ENCODE peak calls at places on chromosome 12, in nine cellular contexts. M, D, J, F, W, E, I, O and N are unnamed samples.

GRCh38 chr12:70920251-70920851 is at the start of gene PTPRR:
- DNase-seq in I (no peak), J (peak), W (no peak), F (no peak), O (no peak), E (no peak), D (no peak), M (no peak), N (no peak)

GRCh38 chr12:93174048-93174447 is 203.7 kb upstream of the NUDT4 start:
- DNase-seq in W (peak), F (no peak), I (no peak), D (no peak), J (no peak), M (no peak), O (no peak), E (no peak), N (no peak)

GRCh38 chr12:82972624-82973023 is 285.9 kb downstream of the TMTC2 start:
- DNase-seq in J (no peak), O (no peak), E (no peak), I (no peak), D (no peak), M (no peak), F (no peak), W (no peak), N (no peak)

GRCh38 chr12:123398177-123398916 is 14.4 kb downstream of the KMT5A start:
- DNase-seq in E (peak), D (no peak), I (no peak), J (no peak), M (no peak), F (no peak), W (no peak), O (no peak), N (no peak)

GRCh38 chr12:28604240-28604639 is 414.0 kb downstream of the CCDC91 start:
- DNase-seq in E (no peak), O (no peak), D (no peak), M (no peak), J (no peak), F (no peak), I (no peak), W (no peak), N (no peak)

GRCh38 chr12:68119724-68120211 is 39.8 kb downstream of the IFNG start:
- DNase-seq in O (no peak), E (no peak), J (no peak), W (no peak), I (no peak), M (peak), D (peak), F (no peak), N (peak)

GRCh38 chr12:66197413-66198055 is 8.5 kb downstream of the IRAK3 start:
- DNase-seq in D (no peak), J (no peak), F (no peak), E (no peak), W (no peak), M (no peak), I (no peak), O (no peak), N (no peak)

GRCh38 chr12:131415781-131416180 is 295.1 kb upstream of the SFSWAP start:
- DNase-seq in J (no peak), F (no peak), W (no peak), M (no peak), D (no peak), E (no peak), O (no peak), I (no peak), N (no peak)

GRCh38 chr12:117538926-117539325 is 177.5 kb upstream of the NOS1 start:
- DNase-seq in J (no peak), E (no peak), I (no peak), D (no peak), M (no peak), O (no peak), F (no peak), W (no peak), N (no peak)

GRCh38 chr12:46921754-46922113 is 95.9 kb upstream of the SLC38A4 start:
- DNase-seq in F (no peak), E (peak), M (no peak), W (peak), O (no peak), I (no peak), D (no peak), J (no peak), N (no peak)

GRCh38 chr12:124466200-124467128 is 100.9 kb downstream of the NCOR2 start:
- DNase-seq in J (no peak), D (peak), I (peak), E (no peak), M (peak), O (peak), W (peak), F (peak), N (peak)

GRCh38 chr12:63991036-63991547 is 146.6 kb downstream of the SRGAP1 start:
- DNase-seq in F (no peak), W (no peak), D (no peak), O (no peak), I (no peak), M (no peak), E (no peak), J (no peak), N (no peak)

GRCh38 chr12:40137252-40137651 is 31.4 kb upstream of the SLC2A13 start:
- DNase-seq in M (no peak), E (no peak), O (no peak), D (no peak), F (no peak), I (no peak), W (no peak), J (no peak), N (no peak)

GRCh38 chr12:51819851-51820720 is 28.4 kb downstream of the FIGNL2 start:
- DNase-seq in J (no peak), D (no peak), O (no peak), W (no peak), E (no peak), I (no peak), F (no peak), M (no peak), N (no peak)

GRCh38 chr12:122896662-122897061 is 738 bp upstream of the VPS37B start:
- DNase-seq in F (no peak), M (no peak), W (no peak), I (no peak), E (no peak), J (no peak), D (no peak), O (no peak), N (no peak)